ENCODE peak calls at places on chromosomes 11 and 22, in eight cellular contexts. Z is endothelial cell of umbilical vein; T is CD4-positive, CD25-positive, alpha-beta regulatory T cell; J is adrenal gland; X is psoas muscle; B is A673; F is lower leg skin; U is esophagus muscularis mucosa. V is an unnamed sample.

GRCh38 chr11:120195601-120196289 is 15.1 kb upstream of the OAF start:
- DNase-seq in Z (no peak), T (no peak), J (no peak), X (no peak), B (no peak), F (no peak), U (no peak), V (no peak)

GRCh38 chr11:105181521-105181920 is 42.0 kb upstream of the CARD18 start:
- DNase-seq in Z (no peak), T (no peak), J (no peak), X (no peak), B (no peak), F (no peak), U (no peak), V (no peak)

GRCh38 chr11:123653997-123654565 is 343 bp downstream of the SCN3B start:
- DNase-seq in Z (peak; percentile 56), T (peak; percentile 17), J (peak; percentile 60), X (peak; percentile 58), B (peak; percentile 66), F (no peak), U (no peak), V (peak; percentile 58)

GRCh38 chr11:62010935-62011528 is 43.6 kb upstream of the FTH1 start:
- DNase-seq in Z (no peak), T (no peak), J (peak; percentile 2), X (no peak), B (no peak), F (no peak), U (no peak), V (no peak)

GRCh38 chr11:61596539-61596938 is 15.7 kb upstream of the SYT7 start:
- DNase-seq in Z (no peak), T (no peak), J (no peak), X (no peak), B (no peak), F (no peak), U (no peak), V (no peak)

GRCh38 chr11:134040386-134041297 is 28.2 kb upstream of the JAM3 start:
- DNase-seq in Z (no peak), T (no peak), J (peak; percentile 78), X (no peak), B (no peak), F (no peak), U (no peak), V (no peak)

GRCh38 chr11:106398396-106399074 is 321.1 kb downstream of the AASDHPPT start:
- DNase-seq in Z (no peak), T (no peak), J (no peak), X (no peak), B (no peak), F (no peak), U (no peak), V (no peak)

GRCh38 chr22:38758276-38758945 is 2.6 kb upstream of the SUN2 start:
- DNase-seq in Z (no peak), T (peak; percentile 63), J (no peak), X (no peak), B (no peak), F (no peak), U (no peak), V (no peak)

GRCh38 chr11:4467811-4468606 is 14.4 kb upstream of the OR52K1 start:
- DNase-seq in Z (no peak), T (no peak), J (no peak), X (no peak), B (no peak), F (no peak), U (no peak), V (no peak)

GRCh38 chr11:21810650-21811049 is 382.2 kb upstream of the ANO5 start:
- DNase-seq in Z (no peak), T (no peak), J (no peak), X (no peak), B (peak; percentile 45), F (no peak), U (no peak), V (no peak)

GRCh38 chr11:79080506-79080905 is 360.3 kb downstream of the TENM4 start:
- DNase-seq in Z (peak; percentile 25), T (no peak), J (no peak), X (no peak), B (no peak), F (no peak), U (no peak), V (no peak)

GRCh38 chr11:104547996-104548661 is 350.1 kb downstream of the CASP12 start:
- DNase-seq in Z (no peak), T (no peak), J (no peak), X (no peak), B (no peak), F (no peak), U (no peak), V (no peak)

GRCh38 chr11:135075740-135076139 is 663.7 kb upstream of the B3GAT1 start:
- DNase-seq in Z (peak; percentile 27), T (peak; percentile 5), J (peak; percentile 87), X (peak; percentile 48), B (peak; percentile 71), F (peak; percentile 47), U (no peak), V (peak; percentile 87)

GRCh38 chr22:41445171-41446056 is 1.2 kb downstream of the TOB2 start:
- DNase-seq in Z (peak; percentile 41), T (peak; percentile 56), J (peak; percentile 69), X (no peak), B (peak; percentile 90), F (peak; percentile 27), U (no peak), V (peak; percentile 54)

GRCh38 chr11:64268687-64269379 is 15.6 kb downstream of the BAD start:
- DNase-seq in Z (peak; percentile 74), T (no peak), J (peak; percentile 97), X (peak; percentile 85), B (peak; percentile 47), F (peak; percentile 56), U (no peak), V (peak; percentile 81)

GRCh38 chr11:83840326-83840725 is 554.2 kb upstream of the CCDC90B start:
- DNase-seq in Z (no peak), T (no peak), J (no peak), X (no peak), B (no peak), F (no peak), U (no peak), V (no peak)

GRCh38 chr11:118610220-118610772 is 2.9 kb downstream of the PHLDB1 start:
- DNase-seq in Z (peak; percentile 29), T (no peak), J (peak; percentile 54), X (no peak), B (no peak), F (no peak), U (no peak), V (no peak)

GRCh38 chr11:122098223-122098980 is 17.6 kb downstream of the BLID start:
- DNase-seq in Z (peak; percentile 67), T (no peak), J (no peak), X (no peak), B (no peak), F (no peak), U (no peak), V (no peak)
- H3K4me3 ChIP-seq in Z (peak overlapping the region; percentile 69), T (no peak overlapping the region), J (peak overlapping the region; percentile 2), X (peak overlapping the region; percentile 76), B (peak overlapping the region; percentile 64), F (no peak overlapping the region), U (peak overlapping the region; percentile 63), V (peak overlapping the region; percentile 94)

GRCh38 chr11:68433541-68433940 is 27.0 kb upstream of the PPP6R3 start:
- DNase-seq in Z (no peak), T (no peak), J (no peak), X (no peak), B (no peak), F (no peak), U (no peak), V (no peak)

GRCh38 chr11:68438658-68439259 is 21.8 kb upstream of the PPP6R3 start:
- DNase-seq in Z (no peak), T (no peak), J (no peak), X (no peak), B (no peak), F (no peak), U (no peak), V (no peak)

GRCh38 chr11:68437927-68438657 is 22.5 kb upstream of the PPP6R3 start:
- DNase-seq in Z (no peak), T (no peak), J (no peak), X (no peak), B (no peak), F (no peak), U (no peak), V (no peak)

GRCh38 chr11:68436985-68437926 is 23.3 kb upstream of the PPP6R3 start:
- DNase-seq in Z (peak; percentile 87), T (no peak), J (peak; percentile 67), X (peak; percentile 47), B (peak; percentile 85), F (no peak), U (no peak), V (peak; percentile 72)

GRCh38 chr11:68436162-68436888 is 24.2 kb upstream of the PPP6R3 start:
- DNase-seq in Z (no peak), T (no peak), J (no peak), X (no peak), B (no peak), F (no peak), U (no peak), V (no peak)
- H3K4me3 ChIP-seq in Z (no peak overlapping the region), T (no peak overlapping the region), J (no peak overlapping the region), X (no peak overlapping the region), B (no peak overlapping the region), F (no peak overlapping the region), U (no peak overlapping the region), V (no peak overlapping the region)

GRCh38 chr11:117042689-117043088 is 55.5 kb downstream of the SIK3 start:
- DNase-seq in Z (no peak), T (no peak), J (no peak), X (no peak), B (no peak), F (no peak), U (no peak), V (no peak)

GRCh38 chr11:117045956-117046355 is 52.3 kb downstream of the SIK3 start:
- DNase-seq in Z (no peak), T (no peak), J (no peak), X (no peak), B (no peak), F (no peak), U (no peak), V (no peak)

GRCh38 chr11:117039897-117040296 is 58.3 kb downstream of the SIK3 start:
- DNase-seq in Z (no peak), T (no peak), J (no peak), X (no peak), B (no peak), F (no peak), U (no peak), V (no peak)

GRCh38 chr11:117045196-117045595 is 53.0 kb downstream of the SIK3 start:
- DNase-seq in Z (no peak), T (no peak), J (no peak), X (no peak), B (peak; percentile 58), F (no peak), U (no peak), V (no peak)

GRCh38 chr11:117044287-117045035 is 53.8 kb downstream of the SIK3 start:
- DNase-seq in Z (peak; percentile 69), T (no peak), J (no peak), X (no peak), B (no peak), F (no peak), U (no peak), V (no peak)
- H3K4me3 ChIP-seq in Z (no peak overlapping the region), T (no peak overlapping the region), J (no peak overlapping the region), X (peak overlapping the region; percentile 41), B (no peak overlapping the region), F (no peak overlapping the region), U (no peak overlapping the region), V (no peak overlapping the region)

DNA sequence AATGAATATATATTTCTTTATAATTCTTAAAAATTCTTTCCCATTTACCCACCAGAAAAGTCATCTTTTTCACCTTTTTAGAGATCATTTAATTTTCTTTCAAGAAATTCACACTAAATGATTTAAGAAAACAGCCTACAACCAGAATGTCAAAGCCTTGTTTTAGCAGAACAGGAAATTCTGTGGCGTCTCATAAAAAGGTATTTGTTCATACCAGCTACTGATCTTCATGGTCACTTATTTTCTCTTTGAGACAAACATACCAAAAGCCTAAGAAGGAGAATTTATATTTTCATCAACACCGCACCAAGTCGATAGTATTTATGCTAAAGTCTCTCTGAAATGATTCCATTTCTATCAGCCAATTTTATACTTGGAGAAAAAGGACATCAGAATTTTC is 105.3 kb downstream of the ETS1 start:
- DNase-seq in Z (no peak), T (no peak), J (no peak), X (no peak), B (no peak), F (no peak), U (no peak), V (no peak)
- H3K4me3 ChIP-seq in Z (no peak overlapping the region), T (peak overlapping the region; percentile 76), J (no peak overlapping the region), X (peak overlapping the region; percentile 45), B (no peak overlapping the region), F (no peak overlapping the region), U (no peak overlapping the region), V (no peak overlapping the region)